ENCODE peak calls at places on chromosome 9, in ten cellular contexts. D is AG10803, O is fibroblast of lung, T is lower leg skin, E is cardiac muscle cell, P is right lobe of liver, I is psoas muscle, R is A549, B is fibroblast of pulmonary artery, J is uterus. F is an unnamed sample.

GRCh38 chr9:101299901-101300300 is 84.9 kb downstream of the BAAT start:
- DNase-seq in D (no peak), O (no peak), T (no peak), E (no peak), P (no peak), I (no peak), R (no peak), B (no peak), J (no peak), F (no peak)

GRCh38 chr9:113056191-113057106 is at the start of gene ZFP37:
- DNase-seq in D (peak), O (peak), T (peak), E (peak), P (peak), I (peak), R (peak), B (peak), J (peak), F (peak)

GRCh38 chr9:89036383-89036782 is 45.1 kb downstream of the S1PR3 start:
- DNase-seq in D (peak), O (no peak), T (no peak), E (no peak), P (no peak), I (no peak), R (no peak), B (peak), J (no peak), F (no peak)

GRCh38 chr9:136997830-136998234 is 1.5 kb upstream of the CLIC3 start:
- DNase-seq in D (no peak), O (peak), T (no peak), E (no peak), P (no peak), I (no peak), R (no peak), B (no peak), J (no peak), F (no peak)

GRCh38 chr9:20559236-20559896 is 62.9 kb downstream of the MLLT3 start:
- DNase-seq in D (no peak), O (peak), T (no peak), E (no peak), P (no peak), I (no peak), R (no peak), B (no peak), J (no peak), F (no peak)

GRCh38 chr9:13487936-13488335 is 208.4 kb upstream of the MPDZ start:
- DNase-seq in D (no peak), O (no peak), T (no peak), E (no peak), P (no peak), I (no peak), R (no peak), B (no peak), J (no peak), F (peak)

GRCh38 chr9:20243866-20244647 is 378.2 kb downstream of the MLLT3 start:
- DNase-seq in D (no peak), O (no peak), T (no peak), E (no peak), P (no peak), I (no peak), R (no peak), B (no peak), J (no peak), F (no peak)

GRCh38 chr9:124774131-124774978 is 2.6 kb upstream of the OLFML2A start:
- DNase-seq in D (peak), O (peak), T (peak), E (peak), P (peak), I (peak), R (peak), B (peak), J (peak), F (no peak)

GRCh38 chr9:88973281-88974045 is 17.8 kb upstream of the S1PR3 start:
- DNase-seq in D (no peak), O (no peak), T (no peak), E (no peak), P (peak), I (no peak), R (no peak), B (no peak), J (no peak), F (no peak)

GRCh38 chr9:137255448-137256114 is 454 bp downstream of the NELFB start:
- DNase-seq in D (peak), O (peak), T (no peak), E (peak), P (no peak), I (no peak), R (peak), B (peak), J (no peak), F (no peak)

GRCh38 chr9:128252317-128253139 is 23.3 kb downstream of the GOLGA2 start:
- DNase-seq in D (no peak), O (no peak), T (no peak), E (no peak), P (no peak), I (no peak), R (no peak), B (no peak), J (no peak), F (no peak)

GRCh38 chr9:128249914-128250838 is 25.6 kb downstream of the GOLGA2 start:
- DNase-seq in D (peak), O (peak), T (peak), E (peak), P (peak), I (peak), R (peak), B (peak), J (peak), F (peak)

GRCh38 chr9:128250839-128251558 is 24.8 kb downstream of the GOLGA2 start:
- DNase-seq in D (no peak), O (no peak), T (no peak), E (no peak), P (peak), I (no peak), R (no peak), B (no peak), J (no peak), F (no peak)

GRCh38 chr9:128253140-128253990 is 22.4 kb downstream of the GOLGA2 start:
- DNase-seq in D (no peak), O (no peak), T (no peak), E (no peak), P (no peak), I (no peak), R (no peak), B (no peak), J (no peak), F (no peak)

GRCh38 chr9:128251701-128252100 is 24.1 kb downstream of the GOLGA2 start:
- DNase-seq in D (peak), O (peak), T (no peak), E (no peak), P (no peak), I (no peak), R (no peak), B (peak), J (no peak), F (no peak)
- H3K4me3 ChIP-seq in D (no peak), O (no peak), T (no peak), E (no peak), P (no peak), I (no peak), R (no peak), B (no peak), J (no peak), F (no peak)

GRCh38 chr9:133276923-133277322 is 1.9 kb upstream of the ABO start:
- DNase-seq in D (no peak), O (no peak), T (no peak), E (no peak), P (no peak), I (no peak), R (no peak), B (no peak), J (no peak), F (no peak)
- TF ChIP-seq CTCF in D (no peak), O (no peak), T (no peak), E (no peak), P (no peak), I (no peak), R (no peak), B (no peak), J (no peak), F (no peak)

GRCh38 chr9:22214497-22215031 is 205.5 kb upstream of the CDKN2B start:
- DNase-seq in D (peak), O (peak), T (no peak), E (no peak), P (no peak), I (no peak), R (no peak), B (no peak), J (no peak), F (no peak)

GRCh38 chr9:22215492-22215891 is 206.4 kb upstream of the CDKN2B start:
- DNase-seq in D (no peak), O (no peak), T (no peak), E (no peak), P (no peak), I (no peak), R (no peak), B (no peak), J (no peak), F (peak)

GRCh38 chr9:22216730-22217160 is 207.6 kb upstream of the CDKN2B start:
- DNase-seq in D (peak), O (peak), T (no peak), E (no peak), P (no peak), I (no peak), R (no peak), B (peak), J (no peak), F (no peak)

GRCh38 chr9:22214021-22214420 is 204.9 kb upstream of the CDKN2B start:
- DNase-seq in D (peak), O (peak), T (no peak), E (no peak), P (no peak), I (no peak), R (no peak), B (peak), J (no peak), F (no peak)

GRCh38 chr9:22217254-22217653 is 208.1 kb upstream of the CDKN2B start:
- DNase-seq in D (no peak), O (no peak), T (no peak), E (no peak), P (no peak), I (no peak), R (no peak), B (no peak), J (no peak), F (no peak)
- H3K4me3 ChIP-seq in D (no peak), O (no peak), T (no peak), E (no peak), P (no peak), I (no peak), R (no peak), B (no peak), J (no peak), F (no peak)

GRCh38 chr9:129482521-129483466 is 138.1 kb downstream of the C9orf50 start:
- DNase-seq in D (peak), O (peak), T (peak), E (peak), P (peak), I (peak), R (peak), B (peak), J (peak), F (no peak)

GRCh38 chr9:129481424-129481823 is 139.5 kb downstream of the C9orf50 start:
- DNase-seq in D (no peak), O (no peak), T (no peak), E (no peak), P (no peak), I (no peak), R (no peak), B (no peak), J (no peak), F (no peak)

GRCh38 chr9:129480705-129481104 is 140.2 kb downstream of the C9orf50 start:
- DNase-seq in D (no peak), O (no peak), T (no peak), E (no peak), P (no peak), I (no peak), R (no peak), B (no peak), J (no peak), F (no peak)

GRCh38 chr9:129483467-129484324 is 137.2 kb downstream of the C9orf50 start:
- DNase-seq in D (peak), O (peak), T (peak), E (peak), P (peak), I (peak), R (peak), B (peak), J (peak), F (no peak)

DNA sequence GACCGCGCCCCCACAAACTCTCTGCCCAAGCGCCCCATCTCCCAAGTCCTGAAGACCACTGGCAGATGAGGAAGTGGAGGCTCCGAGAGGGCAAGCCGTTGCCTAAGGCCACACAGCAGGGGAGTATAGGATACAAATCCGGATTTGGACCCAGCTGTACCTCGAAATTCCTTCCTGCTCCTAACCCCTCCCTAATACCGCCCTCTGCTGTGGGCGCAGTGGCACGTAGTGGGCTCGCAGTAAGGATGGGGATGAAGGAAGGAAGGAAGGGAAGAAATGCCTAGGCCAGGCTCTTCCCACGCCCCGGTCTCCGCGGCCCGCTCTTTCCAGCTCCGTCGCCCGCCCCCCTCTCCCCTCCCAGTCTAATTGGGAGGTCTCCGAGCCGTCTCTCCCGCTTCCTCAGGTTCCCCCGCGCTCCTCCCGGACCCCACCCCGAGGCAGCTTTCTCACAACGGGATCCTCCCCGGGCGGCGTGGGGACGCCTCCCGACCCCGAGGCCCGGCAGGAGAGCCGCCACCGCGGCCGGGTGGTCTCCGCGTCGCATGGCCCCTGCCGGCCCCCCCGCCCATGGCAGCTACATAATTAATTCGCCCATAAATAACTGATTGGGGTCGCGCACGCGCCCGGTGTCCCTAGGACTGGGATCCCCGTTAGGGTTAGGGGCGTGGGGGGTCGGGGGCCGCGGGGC is 138.9 kb downstream of the C9orf50 start:
- DNase-seq in D (peak), O (peak), T (no peak), E (no peak), P (no peak), I (no peak), R (peak), B (peak), J (peak), F (no peak)
- TF ChIP-seq CTCF in D (peak), O (no peak), T (no peak), E (peak), P (no peak), I (no peak), R (peak), B (peak), J (peak), F (peak)

DNA sequence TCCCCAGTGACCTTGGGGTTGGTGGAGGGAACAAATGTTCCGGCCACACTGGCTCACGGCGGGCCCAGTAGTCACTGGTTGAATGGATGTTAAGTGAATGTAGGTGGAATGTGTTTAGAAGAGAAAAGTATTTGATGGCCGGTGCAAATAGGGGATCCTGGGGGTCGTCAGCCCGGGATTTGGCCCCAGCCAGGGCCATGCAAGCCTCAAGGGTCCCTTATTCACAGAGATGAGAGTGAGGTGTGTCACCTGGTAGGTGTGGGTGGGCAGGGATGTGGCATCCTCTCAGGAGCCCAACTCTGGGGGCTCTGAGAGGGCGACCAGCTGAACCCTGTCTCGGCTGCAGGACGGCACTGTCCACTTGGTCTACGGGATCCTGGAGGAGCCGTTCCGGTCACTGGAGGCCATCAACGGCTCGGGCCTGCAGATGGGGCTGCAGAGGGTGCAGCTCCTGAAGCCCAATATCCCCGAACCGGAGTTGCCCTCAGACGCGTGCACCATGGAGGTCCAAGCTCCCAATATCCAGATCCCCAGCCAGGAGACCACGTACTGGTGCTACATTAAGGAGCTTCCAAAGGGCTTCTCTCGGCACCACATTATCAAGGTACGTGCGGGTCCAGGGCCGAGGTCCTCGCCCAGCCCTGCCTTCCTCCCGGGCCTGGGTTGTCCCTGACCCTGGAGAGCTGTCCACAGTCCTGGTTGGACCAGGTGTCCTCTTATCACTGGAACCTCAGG is 5.9 kb downstream of the DBH start:
- DNase-seq in D (no peak), O (no peak), T (no peak), E (no peak), P (no peak), I (peak), R (no peak), B (no peak), J (no peak), F (no peak)
- H3K4me3 ChIP-seq in D (no peak), O (no peak), T (no peak), E (no peak), P (no peak), I (no peak), R (no peak), B (no peak), J (no peak), F (no peak)

DNA sequence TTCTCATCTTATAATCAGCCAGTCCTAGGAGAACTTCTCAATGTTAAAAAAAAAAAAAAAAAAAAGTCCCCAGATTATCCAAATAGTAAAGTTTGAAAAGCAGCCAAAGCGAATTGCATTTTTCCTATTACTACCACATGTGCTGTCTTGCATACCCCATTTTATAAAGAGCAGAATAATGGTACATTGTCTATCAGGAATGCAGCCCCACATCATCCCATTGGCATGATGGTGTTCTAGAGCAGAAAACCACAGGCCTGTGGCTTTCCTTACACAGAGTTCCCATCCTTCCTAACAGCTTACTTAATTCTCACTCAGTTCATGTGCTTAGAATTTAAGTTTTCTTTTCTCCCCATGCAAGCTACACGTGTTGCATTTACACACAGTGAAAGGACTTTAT is 381.6 kb downstream of the TMEM38B start:
- DNase-seq in D (peak), O (peak), T (no peak), E (no peak), P (no peak), I (no peak), R (no peak), B (peak), J (no peak), F (no peak)
- TF ChIP-seq CTCF in D (no peak), O (no peak), T (no peak), E (no peak), P (no peak), I (no peak), R (no peak), B (no peak), J (no peak), F (no peak)